ENCODE peak calls at places on chromosomes 1 and 21, in ten cellular contexts. One of them, this sample, is unnamed.

GRCh38 chr21:46551636-46552241 is 53.1 kb downstream of the S100B start:
- DNase-seq in psoas muscle: peak; percentile 53
- DNase-seq in B cell: peak; percentile 47
- DNase-seq in NCI-H748 treated with DMSO at 0.1 percent for 48 hours: no peak
- DNase-seq in osteocyte: no peak
- DNase-seq in dorsolateral prefrontal cortex: no peak
- DNase-seq in progenitor cell of endocrine pancreas: no peak
- DNase-seq in RPMI7951: no peak
- DNase-seq in activated CD4-positive, CD25-positive, alpha-beta regulatory T cell treated with anti-CD3 and anti-CD28 coated beads, Interleukin-2, amount 50 U/mL, for 16 hours: no peak
- DNase-seq in KG1: no peak
- DNase-seq in this sample: no peak

GRCh38 chr1:244048566-244049141 is 2.4 kb upstream of the ZBTB18 start:
- DNase-seq in dorsolateral prefrontal cortex: no peak
- DNase-seq in B cell: no peak
- DNase-seq in osteocyte: no peak
- DNase-seq in NCI-H748 treated with DMSO at 0.1 percent for 48 hours: no peak
- DNase-seq in progenitor cell of endocrine pancreas: peak; percentile 44
- DNase-seq in activated CD4-positive, CD25-positive, alpha-beta regulatory T cell treated with anti-CD3 and anti-CD28 coated beads, Interleukin-2, amount 50 U/mL, for 16 hours: no peak
- DNase-seq in psoas muscle: no peak
- DNase-seq in KG1: no peak
- DNase-seq in RPMI7951: no peak
- DNase-seq in this sample: no peak

GRCh38 chr1:236869911-236870310 is 74.8 kb downstream of the MTR start:
- DNase-seq in activated CD4-positive, CD25-positive, alpha-beta regulatory T cell treated with anti-CD3 and anti-CD28 coated beads, Interleukin-2, amount 50 U/mL, for 16 hours: no peak
- DNase-seq in B cell: no peak
- DNase-seq in NCI-H748 treated with DMSO at 0.1 percent for 48 hours: no peak
- DNase-seq in dorsolateral prefrontal cortex: no peak
- DNase-seq in psoas muscle: no peak
- DNase-seq in osteocyte: no peak
- DNase-seq in KG1: no peak
- DNase-seq in RPMI7951: no peak
- DNase-seq in progenitor cell of endocrine pancreas: no peak
- DNase-seq in this sample: no peak

GRCh38 chr1:240414237-240414636 is 197.7 kb downstream of the GREM2 start:
- DNase-seq in psoas muscle: no peak
- DNase-seq in osteocyte: no peak
- DNase-seq in activated CD4-positive, CD25-positive, alpha-beta regulatory T cell treated with anti-CD3 and anti-CD28 coated beads, Interleukin-2, amount 50 U/mL, for 16 hours: no peak
- DNase-seq in dorsolateral prefrontal cortex: no peak
- DNase-seq in progenitor cell of endocrine pancreas: no peak
- DNase-seq in KG1: no peak
- DNase-seq in NCI-H748 treated with DMSO at 0.1 percent for 48 hours: no peak
- DNase-seq in B cell: no peak
- DNase-seq in RPMI7951: peak; percentile 70
- DNase-seq in this sample: no peak

GRCh38 chr1:230270940-230271325 is 155.2 kb downstream of the PGBD5 start:
- DNase-seq in B cell: no peak
- DNase-seq in progenitor cell of endocrine pancreas: no peak
- DNase-seq in KG1: peak; percentile 45
- DNase-seq in NCI-H748 treated with DMSO at 0.1 percent for 48 hours: no peak
- DNase-seq in activated CD4-positive, CD25-positive, alpha-beta regulatory T cell treated with anti-CD3 and anti-CD28 coated beads, Interleukin-2, amount 50 U/mL, for 16 hours: no peak
- DNase-seq in osteocyte: no peak
- DNase-seq in dorsolateral prefrontal cortex: no peak
- DNase-seq in psoas muscle: no peak
- DNase-seq in RPMI7951: no peak
- DNase-seq in this sample: no peak

GRCh38 chr1:37513795-37514349 is 694 bp downstream of the MEAF6 start:
- DNase-seq in B cell: peak; percentile 44
- DNase-seq in dorsolateral prefrontal cortex: peak; percentile 35
- DNase-seq in psoas muscle: no peak
- DNase-seq in RPMI7951: peak; percentile 7
- DNase-seq in osteocyte: peak; percentile 82
- DNase-seq in activated CD4-positive, CD25-positive, alpha-beta regulatory T cell treated with anti-CD3 and anti-CD28 coated beads, Interleukin-2, amount 50 U/mL, for 16 hours: peak; percentile 31
- DNase-seq in progenitor cell of endocrine pancreas: peak; percentile 44
- DNase-seq in NCI-H748 treated with DMSO at 0.1 percent for 48 hours: peak; percentile 12
- DNase-seq in KG1: no peak
- DNase-seq in this sample: no peak

GRCh38 chr1:99328171-99328570 is 63.9 kb downstream of the PLPPR4 start:
- DNase-seq in progenitor cell of endocrine pancreas: no peak
- DNase-seq in dorsolateral prefrontal cortex: no peak
- DNase-seq in psoas muscle: no peak
- DNase-seq in osteocyte: no peak
- DNase-seq in B cell: no peak
- DNase-seq in RPMI7951: no peak
- DNase-seq in NCI-H748 treated with DMSO at 0.1 percent for 48 hours: no peak
- DNase-seq in activated CD4-positive, CD25-positive, alpha-beta regulatory T cell treated with anti-CD3 and anti-CD28 coated beads, Interleukin-2, amount 50 U/mL, for 16 hours: no peak
- DNase-seq in KG1: no peak
- DNase-seq in this sample: no peak

GRCh38 chr1:59601032-59601431 is 213.7 kb upstream of the HOOK1 start:
- DNase-seq in NCI-H748 treated with DMSO at 0.1 percent for 48 hours: no peak
- DNase-seq in progenitor cell of endocrine pancreas: no peak
- DNase-seq in B cell: no peak
- DNase-seq in activated CD4-positive, CD25-positive, alpha-beta regulatory T cell treated with anti-CD3 and anti-CD28 coated beads, Interleukin-2, amount 50 U/mL, for 16 hours: no peak
- DNase-seq in dorsolateral prefrontal cortex: no peak
- DNase-seq in KG1: no peak
- DNase-seq in RPMI7951: peak; percentile 97
- DNase-seq in osteocyte: no peak
- DNase-seq in psoas muscle: peak; percentile 94
- DNase-seq in this sample: no peak

GRCh38 chr1:199422206-199422605 is 605.3 kb upstream of the NR5A2 start:
- DNase-seq in NCI-H748 treated with DMSO at 0.1 percent for 48 hours: no peak
- DNase-seq in dorsolateral prefrontal cortex: no peak
- DNase-seq in RPMI7951: peak; percentile 55
- DNase-seq in B cell: no peak
- DNase-seq in KG1: no peak
- DNase-seq in psoas muscle: no peak
- DNase-seq in activated CD4-positive, CD25-positive, alpha-beta regulatory T cell treated with anti-CD3 and anti-CD28 coated beads, Interleukin-2, amount 50 U/mL, for 16 hours: no peak
- DNase-seq in progenitor cell of endocrine pancreas: no peak
- DNase-seq in osteocyte: no peak
- DNase-seq in this sample: no peak

GRCh38 chr1:12271033-12271432 is 41.2 kb downstream of the VPS13D start:
- DNase-seq in NCI-H748 treated with DMSO at 0.1 percent for 48 hours: no peak
- DNase-seq in dorsolateral prefrontal cortex: no peak
- DNase-seq in osteocyte: no peak
- DNase-seq in KG1: no peak
- DNase-seq in B cell: no peak
- DNase-seq in activated CD4-positive, CD25-positive, alpha-beta regulatory T cell treated with anti-CD3 and anti-CD28 coated beads, Interleukin-2, amount 50 U/mL, for 16 hours: no peak
- DNase-seq in RPMI7951: no peak
- DNase-seq in psoas muscle: no peak
- DNase-seq in progenitor cell of endocrine pancreas: no peak
- DNase-seq in this sample: no peak

GRCh38 chr1:52920791-52921291 is 699 bp downstream of the ECHDC2 start:
- DNase-seq in B cell: no peak
- DNase-seq in psoas muscle: peak; percentile 66
- DNase-seq in KG1: no peak
- DNase-seq in RPMI7951: peak; percentile 18
- DNase-seq in progenitor cell of endocrine pancreas: no peak
- DNase-seq in NCI-H748 treated with DMSO at 0.1 percent for 48 hours: no peak
- DNase-seq in dorsolateral prefrontal cortex: no peak
- DNase-seq in activated CD4-positive, CD25-positive, alpha-beta regulatory T cell treated with anti-CD3 and anti-CD28 coated beads, Interleukin-2, amount 50 U/mL, for 16 hours: no peak
- DNase-seq in osteocyte: peak; percentile 84
- DNase-seq in this sample: no peak

GRCh38 chr1:154745286-154745731 is 124.8 kb downstream of the KCNN3 start:
- DNase-seq in osteocyte: no peak
- DNase-seq in KG1: no peak
- DNase-seq in psoas muscle: no peak
- DNase-seq in B cell: no peak
- DNase-seq in progenitor cell of endocrine pancreas: no peak
- DNase-seq in RPMI7951: no peak
- DNase-seq in activated CD4-positive, CD25-positive, alpha-beta regulatory T cell treated with anti-CD3 and anti-CD28 coated beads, Interleukin-2, amount 50 U/mL, for 16 hours: no peak
- DNase-seq in NCI-H748 treated with DMSO at 0.1 percent for 48 hours: no peak
- DNase-seq in dorsolateral prefrontal cortex: no peak
- DNase-seq in this sample: no peak

GRCh38 chr1:38482080-38482826 is 377.3 kb downstream of the RRAGC start:
- DNase-seq in progenitor cell of endocrine pancreas: no peak
- DNase-seq in osteocyte: peak; percentile 34
- DNase-seq in activated CD4-positive, CD25-positive, alpha-beta regulatory T cell treated with anti-CD3 and anti-CD28 coated beads, Interleukin-2, amount 50 U/mL, for 16 hours: no peak
- DNase-seq in RPMI7951: no peak
- DNase-seq in NCI-H748 treated with DMSO at 0.1 percent for 48 hours: no peak
- DNase-seq in KG1: no peak
- DNase-seq in psoas muscle: no peak
- DNase-seq in dorsolateral prefrontal cortex: no peak
- DNase-seq in B cell: peak; percentile 53
- DNase-seq in this sample: no peak

GRCh38 chr1:64387382-64388066 is 82.4 kb upstream of the CACHD1 start:
- DNase-seq in RPMI7951: no peak
- DNase-seq in dorsolateral prefrontal cortex: no peak
- DNase-seq in B cell: no peak
- DNase-seq in NCI-H748 treated with DMSO at 0.1 percent for 48 hours: no peak
- DNase-seq in progenitor cell of endocrine pancreas: no peak
- DNase-seq in KG1: no peak
- DNase-seq in psoas muscle: no peak
- DNase-seq in osteocyte: no peak
- DNase-seq in activated CD4-positive, CD25-positive, alpha-beta regulatory T cell treated with anti-CD3 and anti-CD28 coated beads, Interleukin-2, amount 50 U/mL, for 16 hours: no peak
- DNase-seq in this sample: no peak

GRCh38 chr1:119958223-119958622 is 61.9 kb upstream of the ADAM30 start:
- DNase-seq in KG1: no peak
- DNase-seq in RPMI7951: no peak
- DNase-seq in B cell: no peak
- DNase-seq in progenitor cell of endocrine pancreas: no peak
- DNase-seq in osteocyte: no peak
- DNase-seq in activated CD4-positive, CD25-positive, alpha-beta regulatory T cell treated with anti-CD3 and anti-CD28 coated beads, Interleukin-2, amount 50 U/mL, for 16 hours: no peak
- DNase-seq in NCI-H748 treated with DMSO at 0.1 percent for 48 hours: no peak
- DNase-seq in dorsolateral prefrontal cortex: no peak
- DNase-seq in psoas muscle: no peak
- DNase-seq in this sample: no peak

GRCh38 chr1:172345077-172345476 is 75.4 kb upstream of the C1orf105 start:
- DNase-seq in psoas muscle: no peak
- DNase-seq in NCI-H748 treated with DMSO at 0.1 percent for 48 hours: no peak
- DNase-seq in RPMI7951: no peak
- DNase-seq in osteocyte: no peak
- DNase-seq in activated CD4-positive, CD25-positive, alpha-beta regulatory T cell treated with anti-CD3 and anti-CD28 coated beads, Interleukin-2, amount 50 U/mL, for 16 hours: no peak
- DNase-seq in B cell: no peak
- DNase-seq in KG1: no peak
- DNase-seq in dorsolateral prefrontal cortex: no peak
- DNase-seq in progenitor cell of endocrine pancreas: no peak
- DNase-seq in this sample: no peak

GRCh38 chr1:24277420-24278169 is 41.6 kb upstream of the GRHL3 start:
- DNase-seq in dorsolateral prefrontal cortex: no peak
- DNase-seq in KG1: no peak
- DNase-seq in progenitor cell of endocrine pancreas: no peak
- DNase-seq in activated CD4-positive, CD25-positive, alpha-beta regulatory T cell treated with anti-CD3 and anti-CD28 coated beads, Interleukin-2, amount 50 U/mL, for 16 hours: no peak
- DNase-seq in RPMI7951: peak; percentile 82
- DNase-seq in NCI-H748 treated with DMSO at 0.1 percent for 48 hours: no peak
- DNase-seq in osteocyte: no peak
- DNase-seq in psoas muscle: no peak
- DNase-seq in B cell: no peak
- DNase-seq in this sample: no peak

GRCh38 chr21:27761623-27762022 is 794.7 kb upstream of the ADAMTS5 start:
- DNase-seq in progenitor cell of endocrine pancreas: no peak
- DNase-seq in B cell: no peak
- DNase-seq in RPMI7951: no peak
- DNase-seq in NCI-H748 treated with DMSO at 0.1 percent for 48 hours: no peak
- DNase-seq in dorsolateral prefrontal cortex: no peak
- DNase-seq in activated CD4-positive, CD25-positive, alpha-beta regulatory T cell treated with anti-CD3 and anti-CD28 coated beads, Interleukin-2, amount 50 U/mL, for 16 hours: no peak
- DNase-seq in KG1: no peak
- DNase-seq in osteocyte: no peak
- DNase-seq in psoas muscle: no peak
- DNase-seq in this sample: no peak

GRCh38 chr21:15749045-15749867 is 19.5 kb downstream of the USP25 start:
- DNase-seq in dorsolateral prefrontal cortex: no peak
- DNase-seq in B cell: no peak
- DNase-seq in KG1: no peak
- DNase-seq in RPMI7951: no peak
- DNase-seq in progenitor cell of endocrine pancreas: no peak
- DNase-seq in psoas muscle: no peak
- DNase-seq in NCI-H748 treated with DMSO at 0.1 percent for 48 hours: no peak
- DNase-seq in activated CD4-positive, CD25-positive, alpha-beta regulatory T cell treated with anti-CD3 and anti-CD28 coated beads, Interleukin-2, amount 50 U/mL, for 16 hours: no peak
- DNase-seq in osteocyte: no peak
- DNase-seq in this sample: no peak

GRCh38 chr1:227437495-227438008 is 119.3 kb upstream of the CDC42BPA start:
- DNase-seq in NCI-H748 treated with DMSO at 0.1 percent for 48 hours: peak; percentile 20
- DNase-seq in osteocyte: no peak
- DNase-seq in dorsolateral prefrontal cortex: no peak
- DNase-seq in B cell: peak; percentile 14
- DNase-seq in RPMI7951: peak; percentile 70
- DNase-seq in progenitor cell of endocrine pancreas: no peak
- DNase-seq in activated CD4-positive, CD25-positive, alpha-beta regulatory T cell treated with anti-CD3 and anti-CD28 coated beads, Interleukin-2, amount 50 U/mL, for 16 hours: no peak
- DNase-seq in KG1: peak; percentile 43
- DNase-seq in psoas muscle: no peak
- DNase-seq in this sample: no peak

GRCh38 chr21:46368533-46369285 is 44.8 kb downstream of the PCNT start:
- DNase-seq in B cell: peak; percentile 43
- DNase-seq in NCI-H748 treated with DMSO at 0.1 percent for 48 hours: no peak
- DNase-seq in progenitor cell of endocrine pancreas: no peak
- DNase-seq in osteocyte: no peak
- DNase-seq in dorsolateral prefrontal cortex: no peak
- DNase-seq in psoas muscle: no peak
- DNase-seq in KG1: no peak
- DNase-seq in activated CD4-positive, CD25-positive, alpha-beta regulatory T cell treated with anti-CD3 and anti-CD28 coated beads, Interleukin-2, amount 50 U/mL, for 16 hours: no peak
- DNase-seq in RPMI7951: no peak
- DNase-seq in this sample: no peak

GRCh38 chr1:215076312-215076711 is 6.2 kb upstream of the KCNK2 start:
- DNase-seq in psoas muscle: no peak
- DNase-seq in osteocyte: no peak
- DNase-seq in B cell: no peak
- DNase-seq in NCI-H748 treated with DMSO at 0.1 percent for 48 hours: no peak
- DNase-seq in KG1: no peak
- DNase-seq in progenitor cell of endocrine pancreas: no peak
- DNase-seq in activated CD4-positive, CD25-positive, alpha-beta regulatory T cell treated with anti-CD3 and anti-CD28 coated beads, Interleukin-2, amount 50 U/mL, for 16 hours: no peak
- DNase-seq in dorsolateral prefrontal cortex: no peak
- DNase-seq in RPMI7951: peak; percentile 52
- DNase-seq in this sample: no peak

GRCh38 chr1:40662864-40663263 is 2.6 kb downstream of the RIMS3 start:
- DNase-seq in KG1: no peak
- DNase-seq in osteocyte: no peak
- DNase-seq in progenitor cell of endocrine pancreas: no peak
- DNase-seq in dorsolateral prefrontal cortex: no peak
- DNase-seq in NCI-H748 treated with DMSO at 0.1 percent for 48 hours: no peak
- DNase-seq in B cell: no peak
- DNase-seq in psoas muscle: no peak
- DNase-seq in activated CD4-positive, CD25-positive, alpha-beta regulatory T cell treated with anti-CD3 and anti-CD28 coated beads, Interleukin-2, amount 50 U/mL, for 16 hours: no peak
- DNase-seq in RPMI7951: peak; percentile 54
- DNase-seq in this sample: no peak

GRCh38 chr1:218266356-218266755 is 18.7 kb upstream of the RRP15 start:
- DNase-seq in progenitor cell of endocrine pancreas: no peak
- DNase-seq in KG1: no peak
- DNase-seq in B cell: no peak
- DNase-seq in RPMI7951: peak; percentile 8
- DNase-seq in psoas muscle: no peak
- DNase-seq in activated CD4-positive, CD25-positive, alpha-beta regulatory T cell treated with anti-CD3 and anti-CD28 coated beads, Interleukin-2, amount 50 U/mL, for 16 hours: no peak
- DNase-seq in NCI-H748 treated with DMSO at 0.1 percent for 48 hours: no peak
- DNase-seq in osteocyte: no peak
- DNase-seq in dorsolateral prefrontal cortex: no peak
- DNase-seq in this sample: no peak

GRCh38 chr1:88029142-88029541 is 654.9 kb upstream of the PKN2 start:
- DNase-seq in KG1: no peak
- DNase-seq in NCI-H748 treated with DMSO at 0.1 percent for 48 hours: no peak
- DNase-seq in osteocyte: no peak
- DNase-seq in dorsolateral prefrontal cortex: no peak
- DNase-seq in activated CD4-positive, CD25-positive, alpha-beta regulatory T cell treated with anti-CD3 and anti-CD28 coated beads, Interleukin-2, amount 50 U/mL, for 16 hours: no peak
- DNase-seq in progenitor cell of endocrine pancreas: no peak
- DNase-seq in B cell: no peak
- DNase-seq in psoas muscle: no peak
- DNase-seq in RPMI7951: no peak
- DNase-seq in this sample: no peak